ENCODE peak calls at places on chromosome 10, in five cellular contexts. N is spleen, X is OCI-LY7, U is A549, S is colonic mucosa. B is an unnamed sample. For H3K9me3, the result is how much of the 10 kb centered on the place peaks cover.

GRCh38 chr10:73333202-73333601 is 25.5 kb downstream of the CFAP70 start:
- DNase-seq in S (no peak), N (no peak), U (no peak), X (no peak), B (no peak)

GRCh38 chr10:12614390-12615003 is 265.1 kb downstream of the CAMK1D start:
- DNase-seq in S (no peak), X (no peak), N (no peak), U (no peak), B (no peak)

GRCh38 chr10:116073025-116073424 is 200.0 kb downstream of the GFRA1 start:
- DNase-seq in S (no peak), X (no peak), N (no peak), U (no peak), B (no peak)

GRCh38 chr10:71766717-71767419 is 6.5 kb downstream of the VSIR start:
- DNase-seq in N (peak), S (peak), X (no peak), U (peak), B (peak)

GRCh38 chr10:49323896-49324270 is 24.9 kb downstream of the C10orf71 start:
- DNase-seq in S (no peak), N (no peak), X (no peak), U (no peak), B (no peak)

GRCh38 chr10:126110434-126110833 is 214.1 kb downstream of the FANK1 start:
- DNase-seq in S (no peak), X (no peak), N (no peak), U (no peak), B (no peak)

GRCh38 chr10:27747096-27747451 is 1.5 kb upstream of the MKX start:
- DNase-seq in N (no peak), U (no peak), X (no peak), S (no peak), B (no peak)

GRCh38 chr10:123024540-123024939 is 15.7 kb downstream of the ACADSB start:
- DNase-seq in U (no peak), X (no peak), S (no peak), N (no peak), B (no peak)

GRCh38 chr10:127973810-127974311 is 67.0 kb downstream of the PTPRE start:
- DNase-seq in X (no peak), S (no peak), N (no peak), U (no peak), B (no peak)
- TF ChIP-seq CTCF in X (peak), S (no peak), N (no peak), U (no peak), B (no peak)

DNA sequence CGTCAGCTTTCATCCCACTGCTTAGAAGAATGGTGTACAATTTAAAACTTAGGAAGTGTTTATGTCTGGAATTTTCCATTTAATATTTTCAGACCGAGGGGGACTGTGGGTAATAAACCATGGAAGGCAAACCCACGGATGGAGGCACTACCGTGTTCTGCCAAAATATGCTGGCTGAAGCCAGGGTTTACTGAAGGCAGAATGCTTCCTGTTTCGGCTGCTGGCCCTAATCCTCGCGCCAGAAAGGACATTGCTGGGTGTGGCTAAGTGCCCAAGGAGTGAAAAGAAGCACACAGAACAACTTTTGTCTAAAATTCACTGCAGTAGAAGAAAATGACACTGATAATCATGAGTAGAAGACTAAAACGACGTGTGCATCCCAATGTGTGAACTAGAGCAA is 32.3 kb downstream of the PITRM1 start:
- DNase-seq in U (no peak), X (no peak), N (no peak), S (no peak), B (no peak)
- H3K27ac ChIP-seq in U (no peak), X (no peak), N (no peak), S (no peak), B (no peak)

DNA sequence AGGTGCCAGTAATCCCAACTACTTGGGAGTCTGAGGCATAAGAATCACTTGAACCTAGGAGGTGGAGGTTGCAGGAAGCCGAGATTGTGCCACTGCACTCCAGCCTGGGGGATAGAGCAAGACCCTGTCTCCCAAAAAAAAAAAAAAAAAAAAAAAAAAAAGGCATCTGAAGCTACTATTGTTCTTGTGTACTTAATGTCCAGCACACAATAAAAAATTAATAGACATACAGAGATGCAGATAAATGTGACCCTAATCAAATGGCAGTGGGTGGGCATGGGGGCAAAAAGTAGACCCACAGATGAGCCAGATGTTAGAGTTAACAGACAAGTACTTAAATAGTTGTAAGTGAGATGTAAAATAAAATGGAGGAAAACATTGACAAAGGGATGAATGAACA is 7.7 kb upstream of the KCNK18 start:
- DNase-seq in U (no peak), S (no peak), N (peak), X (no peak), B (no peak)
- H3K9me3 ChIP-seq in U (under half), S (under half), N (under half), X (under half), B (under half)

GRCh38 chr10:26480909-26481703 is 43.0 kb downstream of the APBB1IP start:
- DNase-seq in S (no peak), X (peak), N (no peak), U (no peak), B (no peak)
- TF ChIP-seq CTCF in S (no peak), X (peak), N (no peak), U (no peak), B (no peak)

B was measured in left lung.